ENCODE peak calls at places on chromosomes 6 and 20, in seven cellular contexts. M, W, A, O, R, S and E are unnamed samples.

GRCh38 chr6:157268835-157269234 is 54.5 kb downstream of the TMEM242 start:
- DNase-seq in M (no peak), W (no peak), A (no peak), O (no peak), R (no peak), S (no peak), E (no peak)

GRCh38 chr6:145540741-145541140 is 194.6 kb downstream of the EPM2A start:
- DNase-seq in M (no peak), W (no peak), A (no peak), O (no peak), R (no peak), S (no peak), E (no peak)

GRCh38 chr6:151436814-151437213 is 15.1 kb downstream of the RMND1 start:
- DNase-seq in M (no peak), W (no peak), A (no peak), O (no peak), R (no peak), S (no peak), E (no peak)

GRCh38 chr6:124433369-124434064 is 528.7 kb upstream of the RNF217 start:
- DNase-seq in M (no peak), W (no peak), A (no peak), O (no peak), R (no peak), S (peak), E (no peak)

GRCh38 chr6:152094992-152095592 is 287.6 kb downstream of the ESR1 start:
- DNase-seq in M (no peak), W (no peak), A (peak), O (peak), R (no peak), S (no peak), E (no peak)

GRCh38 chr20:9668356-9668755 is 154.0 kb downstream of the LAMP5 start:
- DNase-seq in M (no peak), W (no peak), A (no peak), O (no peak), R (no peak), S (no peak), E (no peak)

GRCh38 chr20:54229566-54229965 is 21.7 kb downstream of the PFDN4 start:
- DNase-seq in M (no peak), W (no peak), A (no peak), O (no peak), R (no peak), S (no peak), E (no peak)

GRCh38 chr6:52306972-52307849 is 22.7 kb upstream of the MCM3 start:
- DNase-seq in M (no peak), W (no peak), A (peak), O (no peak), R (no peak), S (no peak), E (no peak)

GRCh38 chr6:30743099-30744053 is 889 bp upstream of the FLOT1 start:
- DNase-seq in M (no peak), W (no peak), A (no peak), O (no peak), R (peak), S (no peak), E (no peak)

GRCh38 chr6:90233994-90234393 is 62.6 kb downstream of the BACH2 start:
- DNase-seq in M (no peak), W (no peak), A (no peak), O (no peak), R (no peak), S (no peak), E (peak)

GRCh38 chr6:109304284-109305015 is 77.8 kb downstream of the CD164 start:
- DNase-seq in M (no peak), W (no peak), A (no peak), O (no peak), R (no peak), S (no peak), E (no peak)

GRCh38 chr20:41275181-41275793 is 42.2 kb downstream of the ZHX3 start:
- DNase-seq in M (no peak), W (no peak), A (peak), O (no peak), R (no peak), S (no peak), E (no peak)

GRCh38 chr6:137677714-137678113 is 183.5 kb upstream of the OLIG3 start:
- DNase-seq in M (no peak), W (no peak), A (no peak), O (no peak), R (no peak), S (no peak), E (no peak)

GRCh38 chr6:67736161-67736560 is 898.9 kb upstream of the ADGRB3 start:
- DNase-seq in M (no peak), W (no peak), A (no peak), O (no peak), R (no peak), S (no peak), E (no peak)

GRCh38 chr6:11972806-11973205 is 39.3 kb upstream of the HIVEP1 start:
- DNase-seq in M (no peak), W (no peak), A (no peak), O (no peak), R (no peak), S (no peak), E (no peak)

GRCh38 chr6:133130863-133131262 is 110.3 kb upstream of the EYA4 start:
- DNase-seq in M (no peak), W (no peak), A (peak), O (peak), R (no peak), S (peak), E (no peak)

GRCh38 chr20:32972181-32973076 is 31.8 kb downstream of the SUN5 start:
- DNase-seq in M (no peak), W (no peak), A (no peak), O (no peak), R (no peak), S (no peak), E (peak)